ENCODE peak calls at places on chromosomes 3 and 15, in six cellular contexts. Q is H1, F is IMR-90, C is H9, W is mesenchymal stem cell, X is trophoblast cell. B is an unnamed sample.
A peak's percentile ranks its signal among the peaks of the same experiment; 100 is the strongest.

GRCh38 chr3:138441742-138442141 is 7.3 kb downstream of the ESYT3 start:
- DNase-seq in C (no peak), X (no peak), Q (no peak), W (peak; percentile 32), F (peak; percentile 31), B (no peak)

GRCh38 chr3:191051037-191051436 is 148.0 kb upstream of the OSTN start:
- DNase-seq in C (no peak), W (peak; percentile 32), Q (no peak), X (no peak), F (peak; percentile 47), B (peak; percentile 23)

GRCh38 chr3:16177962-16178627 is 3.6 kb downstream of the GALNT15 start:
- DNase-seq in F (peak; percentile 86), C (peak; percentile 89), X (peak; percentile 46), Q (peak; percentile 96), W (peak; percentile 88), B (peak; percentile 66)

GRCh38 chr3:57164217-57164605 is 942 bp downstream of the IL17RD start:
- DNase-seq in Q (no peak), W (no peak), C (no peak), X (no peak), F (peak; percentile 18), B (no peak)

GRCh38 chr3:197562398-197563251 is 6.9 kb upstream of the BDH1 start:
- DNase-seq in F (no peak), W (no peak), Q (no peak), X (no peak), C (no peak), B (no peak)

GRCh38 chr3:14508966-14509795 is 31.0 kb downstream of the GRIP2 start:
- DNase-seq in W (peak; percentile 47), Q (peak; percentile 100), C (peak; percentile 89), F (peak; percentile 18), X (peak; percentile 24), B (peak; percentile 78)

GRCh38 chr3:11774296-11774877 is 72.3 kb downstream of the TAMM41 start:
- DNase-seq in Q (peak; percentile 71), F (peak; percentile 45), X (peak; percentile 89), W (peak; percentile 73), C (peak; percentile 85), B (peak; percentile 32)

GRCh38 chr3:194933465-194933864 is 247.8 kb downstream of the FAM43A start:
- DNase-seq in W (no peak), Q (peak; percentile 17), F (no peak), X (no peak), C (no peak), B (no peak)

GRCh38 chr3:130626021-130626420 is 109.0 kb downstream of the COL6A6 start:
- DNase-seq in Q (no peak), F (peak; percentile 41), X (no peak), W (no peak), C (no peak), B (no peak)

GRCh38 chr3:113597611-113598382 is 65.4 kb downstream of the SIDT1 start:
- DNase-seq in W (no peak), C (no peak), X (no peak), Q (no peak), F (no peak), B (no peak)

GRCh38 chr15:52288051-52288942 is 7.3 kb downstream of the MYO5C start:
- DNase-seq in X (peak; percentile 76), C (no peak), F (peak; percentile 46), Q (peak; percentile 43), W (peak; percentile 25), B (no peak)

GRCh38 chr3:124593442-124593829 is 136.8 kb upstream of the UMPS start:
- DNase-seq in F (no peak), Q (no peak), C (no peak), X (no peak), W (no peak), B (no peak)
- H2AK5ac ChIP-seq in F (no peak overlapping the region), Q (peak overlapping the region; percentile 60), C (no peak overlapping the region), X (no peak overlapping the region), W (no peak overlapping the region), B (no peak overlapping the region)

GRCh38 chr3:101829066-101829830 is 20.1 kb upstream of the NFKBIZ start:
- DNase-seq in C (no peak), F (peak; percentile 85), W (peak; percentile 77), Q (no peak), X (no peak), B (no peak)

GRCh38 chr3:101828289-101828688 is 21.0 kb upstream of the NFKBIZ start:
- DNase-seq in F (no peak), C (no peak), X (no peak), W (no peak), Q (no peak), B (no peak)

GRCh38 chr3:101825904-101826445 is 23.3 kb upstream of the NFKBIZ start:
- DNase-seq in C (no peak), F (peak; percentile 45), X (no peak), W (no peak), Q (no peak), B (no peak)

GRCh38 chr3:101829878-101830277 is 19.4 kb upstream of the NFKBIZ start:
- DNase-seq in C (no peak), X (no peak), Q (no peak), W (no peak), F (no peak), B (no peak)

GRCh38 chr3:101827211-101828174 is 21.8 kb upstream of the NFKBIZ start:
- DNase-seq in X (peak; percentile 73), W (peak; percentile 92), C (peak; percentile 72), Q (peak; percentile 76), F (peak; percentile 84), B (peak; percentile 62)
- H2AFZ ChIP-seq in X (no peak overlapping the region), W (no peak overlapping the region), C (peak overlapping the region; percentile 57), Q (peak overlapping the region; percentile 43), F (peak overlapping the region; percentile 94), B (peak overlapping the region; percentile 97)

GRCh38 chr15:65366122-65366892 is 11.5 kb downstream of the IGDCC3 start:
- DNase-seq in C (peak; percentile 56), Q (no peak), X (no peak), F (no peak), W (no peak), B (no peak)
- H2AK5ac ChIP-seq in C (no peak overlapping the region), Q (no peak overlapping the region), X (peak overlapping the region; percentile 91), F (no peak overlapping the region), W (no peak overlapping the region), B (peak overlapping the region; percentile 47)

GRCh38 chr3:133893683-133894333 is 1.9 kb downstream of the RAB6B start:
- DNase-seq in X (no peak), F (no peak), W (no peak), Q (peak; percentile 50), C (no peak), B (no peak)
- H2AFZ ChIP-seq in X (no peak overlapping the region), F (no peak overlapping the region), W (no peak overlapping the region), Q (no peak overlapping the region), C (no peak overlapping the region), B (no peak overlapping the region)

GRCh38 chr3:72338942-72339749 is 509.1 kb downstream of the SHQ1 start:
- DNase-seq in Q (no peak), F (peak; percentile 97), X (peak; percentile 90), C (no peak), W (peak; percentile 98), B (no peak)
- H2AK5ac ChIP-seq in Q (no peak overlapping the region), F (peak overlapping the region; percentile 93), X (peak overlapping the region; percentile 16), C (no peak overlapping the region), W (peak overlapping the region; percentile 15), B (no peak overlapping the region)

GRCh38 chr3:61414456-61414855 is 146.9 kb upstream of the PTPRG start:
- DNase-seq in C (no peak), W (no peak), F (no peak), Q (no peak), X (no peak), B (no peak)
- H2AFZ ChIP-seq in C (no peak overlapping the region), W (no peak overlapping the region), F (no peak overlapping the region), Q (no peak overlapping the region), X (no peak overlapping the region), B (no peak overlapping the region)